ENCODE peak calls at places on chromosomes 2 and 18, in seven cellular contexts. I, K, J, M, Z, C and W are unnamed samples.

GRCh38 chr18:22136395-22136794 is 33.0 kb upstream of the GATA6 start:
- DNase-seq in I (peak; percentile 3), K (no peak), J (no peak), M (no peak), Z (no peak), C (no peak), W (no peak)

GRCh38 chr18:2799369-2799768 is 47.4 kb upstream of the EMILIN2 start:
- DNase-seq in I (no peak), M (no peak), J (no peak), Z (no peak), K (no peak), C (no peak), W (no peak)

GRCh38 chr2:165408191-165408590 is 61.3 kb upstream of the CSRNP3 start:
- DNase-seq in Z (no peak), K (no peak), I (no peak), C (no peak), J (no peak), M (no peak), W (no peak)

GRCh38 chr2:229857634-229858033 is 64.2 kb downstream of the TRIP12 start:
- DNase-seq in Z (no peak), I (no peak), K (no peak), J (no peak), M (no peak), C (no peak), W (no peak)

GRCh38 chr2:105395691-105396090 is 3.2 kb downstream of the FHL2 start:
- DNase-seq in J (no peak), I (no peak), M (no peak), K (no peak), Z (no peak), C (no peak), W (no peak)

GRCh38 chr2:120422761-120423160 is 76.8 kb downstream of the INHBB start:
- DNase-seq in M (no peak), K (no peak), Z (no peak), J (no peak), I (no peak), C (no peak), W (no peak)

GRCh38 chr18:332721-333513 is 65.1 kb upstream of the THOC1 start:
- DNase-seq in K (no peak), M (no peak), C (no peak), J (no peak), I (no peak), Z (no peak), W (no peak)

GRCh38 chr2:157777425-157777824 is 98.7 kb downstream of the ACVR1 start:
- DNase-seq in I (peak; percentile 70), J (peak; percentile 55), K (no peak), M (peak; percentile 28), C (no peak), Z (peak; percentile 39), W (no peak)

GRCh38 chr2:65483763-65484162 is 51.4 kb upstream of the SPRED2 start:
- DNase-seq in Z (no peak), M (no peak), I (no peak), C (no peak), K (no peak), J (peak; percentile 29), W (no peak)

GRCh38 chr2:28904295-28904694 is 9.8 kb downstream of the WDR43 start:
- DNase-seq in Z (no peak), I (no peak), K (no peak), M (no peak), J (peak; percentile 15), C (no peak), W (no peak)

GRCh38 chr2:12507295-12507694 is 209.4 kb upstream of the TRIB2 start:
- DNase-seq in J (no peak), Z (no peak), K (no peak), M (no peak), I (no peak), C (peak; percentile 76), W (no peak)

GRCh38 chr2:221425353-221425752 is 146.8 kb downstream of the EPHA4 start:
- DNase-seq in I (no peak), K (no peak), C (no peak), Z (no peak), M (no peak), J (no peak), W (no peak)

GRCh38 chr2:219199470-219200211 is 6.9 kb upstream of the ZFAND2B start:
- DNase-seq in M (no peak), K (no peak), I (no peak), C (no peak), J (no peak), Z (no peak), W (no peak)

GRCh38 chr2:10877691-10878111 is 34.0 kb upstream of the KCNF1 start:
- DNase-seq in K (no peak), J (no peak), M (no peak), I (no peak), Z (no peak), C (no peak), W (no peak)

GRCh38 chr2:8581048-8581561 is 100.8 kb upstream of the ID2 start:
- DNase-seq in Z (no peak), C (no peak), K (no peak), J (no peak), I (no peak), M (no peak), W (no peak)

GRCh38 chr2:108553181-108553919 is 19.1 kb downstream of the LIMS1 start:
- DNase-seq in K (no peak), J (no peak), M (no peak), C (no peak), Z (no peak), I (no peak), W (no peak)

GRCh38 chr2:152413228-152414030 is 78.5 kb downstream of the FMNL2 start:
- DNase-seq in K (no peak), J (peak; percentile 64), C (no peak), Z (no peak), M (no peak), I (no peak), W (no peak)

DNA sequence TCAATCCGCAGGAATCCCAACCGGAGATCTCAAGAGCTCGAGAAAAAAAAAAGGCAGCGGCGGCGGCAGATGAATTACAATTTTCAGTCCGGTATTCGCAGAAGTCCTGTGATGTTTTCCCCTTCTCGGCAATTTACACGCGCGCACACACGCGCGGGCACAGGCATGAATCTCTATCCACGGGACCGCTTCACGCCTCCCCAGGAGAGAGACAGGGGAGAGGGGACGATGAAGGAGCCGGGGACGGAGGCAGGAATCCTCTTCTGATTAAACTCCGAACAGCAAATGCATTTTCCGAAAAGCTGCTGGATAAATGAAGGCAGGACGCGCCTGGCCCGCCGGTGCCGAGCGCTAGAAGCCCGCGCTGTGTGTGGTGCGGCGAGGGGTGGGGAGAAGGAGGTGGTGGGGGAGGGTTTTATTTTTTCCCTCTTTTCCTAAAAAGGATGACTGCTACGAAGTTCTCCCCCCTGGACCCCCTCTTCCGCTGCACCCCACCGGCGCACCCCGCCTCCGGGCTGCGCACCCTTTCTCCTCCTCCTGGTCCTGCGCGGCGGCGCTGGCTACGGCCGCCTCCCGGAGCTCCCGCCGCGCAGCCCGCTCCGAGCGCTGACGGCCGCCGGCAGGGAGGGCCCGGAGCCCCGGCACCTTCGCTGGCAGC is at the start of gene BCL2:
- DNase-seq in K (peak; percentile 62), C (no peak), I (no peak), J (no peak), M (no peak), Z (no peak), W (no peak)
- TF ChIP-seq YY1 in K (no peak), C (no peak), I (no peak), J (no peak), M (no peak), Z (no peak), W (no peak)

DNA sequence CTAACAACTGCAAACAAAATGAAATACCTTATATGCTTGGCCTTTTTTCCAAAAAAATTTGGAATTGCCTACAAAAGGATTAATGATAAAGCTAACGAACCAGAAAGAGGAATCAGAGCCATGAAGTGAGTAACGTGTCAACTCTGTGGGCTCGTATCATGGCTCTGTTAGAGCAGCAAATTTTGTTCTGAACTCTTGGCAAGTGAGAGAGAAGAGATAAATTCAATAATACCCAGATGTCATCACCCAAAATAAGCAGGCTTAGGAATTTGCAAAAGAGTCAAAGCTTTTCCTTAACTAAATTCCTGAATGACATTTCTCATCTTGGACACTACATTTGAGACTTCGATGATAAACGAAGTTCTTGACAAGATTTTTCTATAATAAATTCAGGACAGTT is 4.4 kb downstream of the TXNDC2 start:
- DNase-seq in Z (no peak), K (no peak), J (no peak), I (no peak), M (no peak), C (no peak), W (no peak)
- TF ChIP-seq YY1 in Z (no peak), K (no peak), J (no peak), I (no peak), M (no peak), C (no peak), W (no peak)

GRCh38 chr2:60836491-60836890 is 44.9 kb upstream of the REL start:
- DNase-seq in M (no peak), Z (no peak), C (no peak), I (no peak), K (no peak), J (no peak), W (no peak)
- TF ChIP-seq YY1 in M (no peak), Z (no peak), C (no peak), I (no peak), K (no peak), J (no peak), W (no peak)

DNA sequence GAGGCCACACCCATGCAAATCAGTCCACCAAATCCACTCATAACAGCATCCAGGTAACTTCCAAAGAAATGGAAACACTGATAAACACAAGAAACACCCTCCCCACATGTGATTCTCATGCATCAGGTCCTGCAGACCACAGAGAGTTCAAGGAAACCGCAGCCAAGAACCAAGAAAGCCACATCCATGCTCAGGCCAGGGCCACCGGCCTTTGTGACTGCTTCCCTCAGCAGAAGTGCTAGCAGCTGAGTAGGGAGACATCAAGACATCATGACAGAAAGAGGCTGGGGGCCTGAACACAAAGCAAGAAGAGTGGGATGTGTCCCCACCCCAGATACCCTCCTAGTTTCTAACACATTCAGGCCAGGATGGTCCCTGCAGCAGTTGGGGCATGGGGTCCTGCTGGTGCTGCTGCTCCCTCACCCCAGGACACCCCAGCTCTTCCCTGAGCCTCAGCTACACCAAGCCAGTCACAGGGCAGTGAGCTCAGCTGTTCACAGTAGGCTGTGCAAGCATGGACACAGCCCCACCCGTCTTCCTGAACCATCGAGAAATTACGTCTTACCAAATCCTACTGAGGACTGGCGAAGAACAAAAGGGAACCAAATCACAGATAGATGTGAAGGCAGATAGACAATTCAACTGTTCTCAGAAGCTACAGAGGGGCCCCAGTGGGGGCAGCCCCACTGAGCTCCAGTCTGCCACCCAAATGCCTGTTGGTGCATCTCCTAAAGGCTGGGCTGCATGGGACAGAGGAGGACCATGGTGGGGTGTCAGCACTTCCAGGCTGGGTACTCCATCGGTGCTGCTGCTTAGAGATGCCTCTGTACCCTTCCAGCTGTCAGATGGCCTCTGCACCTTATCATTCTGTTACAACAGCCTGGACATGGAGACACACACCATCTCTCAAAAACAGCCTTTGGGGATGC is 60.8 kb downstream of the HDAC4 start:
- DNase-seq in M (no peak), K (no peak), Z (no peak), J (no peak), C (peak; percentile 13), I (no peak), W (no peak)
- TF ChIP-seq YY1 in M (no peak), K (no peak), Z (no peak), J (no peak), C (no peak), I (no peak), W (no peak)